ENCODE peak calls at places on chromosomes 1 and 21, in nine cellular contexts. I, Y, T, R, U, W, D, F and J are unnamed samples.
A peak's percentile ranks its signal among the peaks of the same experiment; 100 is the strongest.

GRCh38 chr1:33709780-33710713 is 153.8 kb upstream of the HMGB4 start:
- DNase-seq in Y (no peak), D (no peak), W (peak; percentile 16), R (no peak), I (no peak), F (no peak), U (no peak), T (no peak), J (no peak)

GRCh38 chr1:232628335-232629214 is 1.4 kb downstream of the SIPA1L2 start:
- DNase-seq in W (no peak), D (peak; percentile 49), F (no peak), Y (peak; percentile 42), U (peak; percentile 52), R (no peak), I (no peak), T (no peak), J (no peak)

GRCh38 chr1:2785631-2786328 is 15.7 kb downstream of the TTC34 start:
- DNase-seq in I (peak; percentile 16), F (no peak), D (no peak), Y (no peak), U (no peak), T (no peak), W (no peak), R (no peak), J (no peak)

GRCh38 chr1:162840256-162840839 is 20.6 kb downstream of the CCDC190 start:
- DNase-seq in I (no peak), Y (no peak), T (no peak), D (no peak), U (peak; percentile 48), W (no peak), R (no peak), F (no peak), J (no peak)

GRCh38 chr1:175072131-175072941 is 4.7 kb downstream of the TNN start:
- DNase-seq in U (peak; percentile 81), Y (no peak), D (no peak), T (peak; percentile 43), R (peak; percentile 17), F (no peak), W (peak; percentile 59), I (peak; percentile 44), J (peak; percentile 10)

GRCh38 chr1:101174722-101175121 is 62.1 kb upstream of the S1PR1 start:
- DNase-seq in D (no peak), I (no peak), F (no peak), R (no peak), T (peak; percentile 75), Y (no peak), U (no peak), W (peak; percentile 59), J (peak; percentile 79)

GRCh38 chr1:50080904-50081586 is 27.7 kb upstream of the ELAVL4 start:
- DNase-seq in U (peak; percentile 13), I (no peak), F (no peak), T (no peak), R (peak; percentile 27), Y (peak; percentile 82), D (peak; percentile 7), W (no peak), J (no peak)

GRCh38 chr1:227883641-227884301 is 64.0 kb downstream of the WNT9A start:
- DNase-seq in R (no peak), F (no peak), D (no peak), T (no peak), I (no peak), Y (no peak), W (no peak), U (no peak), J (no peak)

GRCh38 chr1:40034869-40035268 is 5.7 kb upstream of the CAP1 start:
- DNase-seq in D (no peak), T (no peak), R (no peak), U (no peak), Y (no peak), W (no peak), I (no peak), F (no peak), J (no peak)

GRCh38 chr1:172201572-172201971 is 218.9 kb upstream of the C1orf105 start:
- DNase-seq in I (no peak), T (no peak), D (no peak), R (no peak), Y (no peak), F (no peak), U (no peak), W (no peak), J (no peak)

GRCh38 chr1:39288735-39289465 is 84.4 kb downstream of the MACF1 start:
- DNase-seq in W (no peak), F (no peak), T (no peak), Y (no peak), R (no peak), U (no peak), I (no peak), D (no peak), J (no peak)

GRCh38 chr21:42455196-42455595 is 40.8 kb downstream of the RSPH1 start:
- DNase-seq in U (no peak), F (no peak), R (no peak), W (no peak), Y (no peak), I (no peak), T (no peak), D (no peak), J (no peak)

GRCh38 chr1:67214420-67215174 is 48.3 kb downstream of the IL23R start:
- DNase-seq in F (peak; percentile 25), W (no peak), U (no peak), D (peak; percentile 11), R (peak; percentile 63), Y (no peak), T (no peak), I (no peak), J (no peak)

GRCh38 chr1:231053493-231054162 is 13.6 kb upstream of the FAM89A start:
- DNase-seq in D (peak; percentile 79), R (peak; percentile 50), F (no peak), Y (peak; percentile 39), I (peak; percentile 32), T (peak; percentile 29), U (peak; percentile 53), W (peak; percentile 10), J (no peak)

GRCh38 chr1:172382406-172382805 is 38.1 kb upstream of the C1orf105 start:
- DNase-seq in F (no peak), D (no peak), U (no peak), I (no peak), Y (no peak), W (no peak), R (no peak), T (no peak), J (no peak)

GRCh38 chr1:40270152-40270834 is 12.3 kb downstream of the ZMPSTE24 start:
- DNase-seq in U (no peak), F (no peak), R (no peak), Y (no peak), I (no peak), W (no peak), D (no peak), T (no peak), J (peak; percentile 65)

GRCh38 chr1:98421098-98421460 is 240.4 kb upstream of the SNX7 start:
- DNase-seq in T (no peak), I (no peak), Y (peak; percentile 6), U (no peak), D (no peak), W (no peak), R (no peak), F (no peak), J (no peak)

GRCh38 chr1:114457675-114458074 is 53.3 kb downstream of the TRIM33 start:
- DNase-seq in I (no peak), W (no peak), F (no peak), R (no peak), U (no peak), D (no peak), T (no peak), Y (no peak), J (no peak)

GRCh38 chr1:201299968-201300367 is 16.7 kb downstream of the PKP1 start:
- DNase-seq in W (no peak), R (peak; percentile 34), U (no peak), Y (no peak), F (no peak), I (peak; percentile 42), T (no peak), D (peak; percentile 93), J (peak; percentile 81)

GRCh38 chr1:110393691-110394564 is 3.1 kb upstream of the SLC16A4 start:
- DNase-seq in I (no peak), U (peak; percentile 23), W (no peak), R (peak; percentile 39), T (peak; percentile 61), F (no peak), D (peak; percentile 95), Y (no peak), J (peak; percentile 57)

GRCh38 chr1:90854559-90854958 is 137.5 kb upstream of the BARHL2 start:
- DNase-seq in U (no peak), T (no peak), Y (peak; percentile 46), R (no peak), D (no peak), I (no peak), F (no peak), W (no peak), J (no peak)

GRCh38 chr1:238648756-238649155 is 737.6 kb upstream of the CHRM3 start:
- DNase-seq in T (no peak), U (no peak), Y (no peak), I (no peak), D (no peak), F (no peak), R (no peak), W (no peak), J (no peak)

GRCh38 chr21:33127154-33127893 is 57.4 kb downstream of the OLIG1 start:
- DNase-seq in I (peak; percentile 67), U (peak; percentile 66), D (peak; percentile 54), W (no peak), R (peak; percentile 67), F (peak; percentile 49), Y (peak; percentile 55), T (peak; percentile 24), J (no peak)

GRCh38 chr1:209421186-209421585 is 162.3 kb upstream of the CAMK1G start:
- DNase-seq in W (no peak), U (no peak), R (no peak), I (no peak), F (no peak), Y (no peak), T (no peak), D (no peak), J (peak; percentile 73)

GRCh38 chr1:236425031-236425663 is 31.1 kb downstream of the EDARADD start:
- DNase-seq in F (peak; percentile 28), I (no peak), Y (no peak), W (no peak), D (no peak), R (no peak), U (no peak), T (no peak), J (no peak)

GRCh38 chr1:223423641-223424233 is 30.5 kb downstream of the CCDC185 start:
- DNase-seq in F (no peak), U (no peak), W (peak; percentile 29), Y (no peak), I (no peak), D (no peak), R (no peak), T (no peak), J (no peak)

GRCh38 chr21:44907966-44908364 is 12.7 kb downstream of the ITGB2 start:
- DNase-seq in Y (no peak), D (no peak), I (no peak), R (no peak), F (no peak), U (no peak), T (no peak), W (no peak), J (no peak)

GRCh38 chr1:208577381-208577905 is 333.3 kb upstream of the PLXNA2 start:
- DNase-seq in R (no peak), I (no peak), Y (no peak), W (peak; percentile 3), D (no peak), T (no peak), F (no peak), U (no peak), J (no peak)

GRCh38 chr21:43925096-43925481 is 60.1 kb downstream of the AGPAT3 start:
- DNase-seq in D (peak; percentile 95), Y (no peak), R (peak; percentile 76), W (no peak), I (no peak), F (no peak), U (no peak), T (no peak), J (no peak)

GRCh38 chr1:156851779-156852413 is 7.0 kb downstream of the INSRR start:
- DNase-seq in D (no peak), U (no peak), R (no peak), T (no peak), F (no peak), Y (peak; percentile 50), W (no peak), I (peak; percentile 69), J (no peak)

GRCh38 chr1:14777516-14778506 is 179.3 kb downstream of the KAZN start:
- DNase-seq in D (no peak), T (no peak), U (no peak), Y (no peak), F (no peak), R (no peak), W (no peak), I (no peak), J (no peak)